ENCODE peak calls at places on chromosomes 6 and 20, in seven cellular contexts. One of them, this sample, is unnamed.

GRCh38 chr20:32565735-32566032 is 19.4 kb downstream of the NOL4L start:
- DNase-seq in AG04450: no peak
- DNase-seq in NB4: no peak
- DNase-seq in heart right ventricle: no peak
- DNase-seq in ovary: no peak
- DNase-seq in upper lobe of right lung: no peak
- DNase-seq in left ventricle myocardium inferior: no peak
- DNase-seq in this sample: no peak

GRCh38 chr6:126383203-126383602 is 43.3 kb downstream of the CENPW start:
- DNase-seq in upper lobe of right lung: no peak
- DNase-seq in NB4: no peak
- DNase-seq in heart right ventricle: no peak
- DNase-seq in AG04450: no peak
- DNase-seq in ovary: no peak
- DNase-seq in left ventricle myocardium inferior: no peak
- DNase-seq in this sample: no peak

GRCh38 chr20:57246008-57246407 is 20.4 kb downstream of the BMP7 start:
- DNase-seq in heart right ventricle: no peak
- DNase-seq in upper lobe of right lung: no peak
- DNase-seq in NB4: no peak
- DNase-seq in left ventricle myocardium inferior: no peak
- DNase-seq in AG04450: no peak
- DNase-seq in ovary: no peak
- DNase-seq in this sample: no peak

GRCh38 chr20:50399003-50399916 is 110.9 kb upstream of the PTPN1 start:
- DNase-seq in NB4: no peak
- DNase-seq in upper lobe of right lung: peak
- DNase-seq in ovary: peak
- DNase-seq in AG04450: no peak
- DNase-seq in heart right ventricle: peak
- DNase-seq in left ventricle myocardium inferior: peak
- DNase-seq in this sample: no peak

GRCh38 chr20:38601216-38602184 is at the start of gene ARHGAP40:
- DNase-seq in AG04450: no peak
- DNase-seq in NB4: peak
- DNase-seq in heart right ventricle: no peak
- DNase-seq in left ventricle myocardium inferior: no peak
- DNase-seq in upper lobe of right lung: no peak
- DNase-seq in ovary: no peak
- DNase-seq in this sample: no peak

GRCh38 chr20:16444056-16444777 is 129.0 kb downstream of the KIF16B start:
- DNase-seq in left ventricle myocardium inferior: no peak
- DNase-seq in upper lobe of right lung: no peak
- DNase-seq in heart right ventricle: no peak
- DNase-seq in NB4: no peak
- DNase-seq in AG04450: no peak
- DNase-seq in ovary: no peak
- DNase-seq in this sample: no peak

GRCh38 chr6:98547151-98547550 is 287.2 kb upstream of the POU3F2 start:
- DNase-seq in NB4: no peak
- DNase-seq in ovary: no peak
- DNase-seq in heart right ventricle: no peak
- DNase-seq in AG04450: no peak
- DNase-seq in left ventricle myocardium inferior: no peak
- DNase-seq in upper lobe of right lung: no peak
- DNase-seq in this sample: no peak

GRCh38 chr6:7108964-7109836 is 1.4 kb downstream of the RREB1 start:
- DNase-seq in left ventricle myocardium inferior: peak
- DNase-seq in upper lobe of right lung: peak
- DNase-seq in NB4: peak
- DNase-seq in heart right ventricle: peak
- DNase-seq in AG04450: peak
- DNase-seq in ovary: peak
- DNase-seq in this sample: no peak

GRCh38 chr6:115947964-115948541 is 112.6 kb downstream of the FRK start:
- DNase-seq in AG04450: no peak
- DNase-seq in heart right ventricle: no peak
- DNase-seq in NB4: no peak
- DNase-seq in ovary: no peak
- DNase-seq in upper lobe of right lung: no peak
- DNase-seq in left ventricle myocardium inferior: no peak
- DNase-seq in this sample: no peak

GRCh38 chr6:149190228-149190831 is 127.2 kb upstream of the TAB2 start:
- DNase-seq in heart right ventricle: no peak
- DNase-seq in AG04450: no peak
- DNase-seq in NB4: peak
- DNase-seq in upper lobe of right lung: no peak
- DNase-seq in ovary: no peak
- DNase-seq in left ventricle myocardium inferior: peak
- DNase-seq in this sample: no peak

GRCh38 chr6:13216236-13216933 is 112.0 kb downstream of the TBC1D7 start:
- DNase-seq in upper lobe of right lung: no peak
- DNase-seq in AG04450: no peak
- DNase-seq in ovary: no peak
- DNase-seq in NB4: no peak
- DNase-seq in heart right ventricle: no peak
- DNase-seq in left ventricle myocardium inferior: no peak
- DNase-seq in this sample: no peak

GRCh38 chr6:13220266-13220665 is 108.1 kb downstream of the TBC1D7 start:
- DNase-seq in ovary: no peak
- DNase-seq in NB4: no peak
- DNase-seq in upper lobe of right lung: no peak
- DNase-seq in left ventricle myocardium inferior: no peak
- DNase-seq in heart right ventricle: no peak
- DNase-seq in AG04450: no peak
- DNase-seq in this sample: no peak

GRCh38 chr6:13222048-13222447 is 106.3 kb downstream of the TBC1D7 start:
- DNase-seq in AG04450: no peak
- DNase-seq in ovary: no peak
- DNase-seq in upper lobe of right lung: no peak
- DNase-seq in heart right ventricle: no peak
- DNase-seq in NB4: no peak
- DNase-seq in left ventricle myocardium inferior: no peak
- DNase-seq in this sample: no peak

GRCh38 chr6:13215390-13215789 is 112.9 kb downstream of the TBC1D7 start:
- DNase-seq in NB4: no peak
- DNase-seq in AG04450: no peak
- DNase-seq in ovary: no peak
- DNase-seq in heart right ventricle: no peak
- DNase-seq in left ventricle myocardium inferior: no peak
- DNase-seq in upper lobe of right lung: no peak
- DNase-seq in this sample: no peak

DNA sequence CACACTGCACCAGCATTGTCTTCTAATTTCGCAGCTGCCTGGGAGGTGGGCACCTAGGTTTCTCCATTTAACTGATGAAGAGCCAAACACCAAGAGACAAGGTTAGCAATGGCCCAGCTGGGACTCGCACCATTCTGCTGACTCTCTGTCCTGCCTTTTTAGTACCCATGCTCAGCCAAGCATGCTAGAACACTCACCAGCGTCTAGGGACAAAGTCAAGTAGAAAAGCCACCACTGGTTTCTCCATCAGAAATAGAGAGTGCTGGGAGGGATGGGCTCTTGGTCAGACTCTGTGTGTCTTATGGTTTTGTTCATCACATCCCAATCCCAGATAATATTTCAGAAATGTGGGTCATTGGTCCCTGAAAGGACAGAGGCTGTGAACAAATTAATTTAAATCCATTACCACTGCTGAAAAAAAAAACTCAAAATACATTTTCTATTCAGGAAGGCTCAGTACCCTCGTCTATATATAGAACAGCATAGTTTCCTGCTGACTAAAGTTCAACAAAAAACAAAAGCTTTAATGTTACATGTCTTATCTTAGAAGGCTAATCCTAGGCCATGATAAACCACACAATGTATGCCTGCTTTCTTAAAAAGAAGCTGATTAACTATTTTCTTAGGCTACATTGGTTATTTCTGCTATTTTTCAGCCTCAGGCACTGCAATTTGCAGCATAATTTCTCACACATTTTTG is 111.0 kb downstream of the TBC1D7 start:
- DNase-seq in ovary: no peak
- DNase-seq in left ventricle myocardium inferior: no peak
- DNase-seq in heart right ventricle: no peak
- DNase-seq in upper lobe of right lung: no peak
- DNase-seq in AG04450: no peak
- DNase-seq in NB4: no peak
- DNase-seq in this sample: no peak
- TF ChIP-seq CTCF in ovary: no peak
- TF ChIP-seq CTCF in left ventricle myocardium inferior: no peak
- TF ChIP-seq CTCF in heart right ventricle: no peak
- TF ChIP-seq CTCF in upper lobe of right lung: no peak
- TF ChIP-seq CTCF in AG04450: no peak
- TF ChIP-seq CTCF in NB4: no peak
- TF ChIP-seq CTCF in this sample: no peak

DNA sequence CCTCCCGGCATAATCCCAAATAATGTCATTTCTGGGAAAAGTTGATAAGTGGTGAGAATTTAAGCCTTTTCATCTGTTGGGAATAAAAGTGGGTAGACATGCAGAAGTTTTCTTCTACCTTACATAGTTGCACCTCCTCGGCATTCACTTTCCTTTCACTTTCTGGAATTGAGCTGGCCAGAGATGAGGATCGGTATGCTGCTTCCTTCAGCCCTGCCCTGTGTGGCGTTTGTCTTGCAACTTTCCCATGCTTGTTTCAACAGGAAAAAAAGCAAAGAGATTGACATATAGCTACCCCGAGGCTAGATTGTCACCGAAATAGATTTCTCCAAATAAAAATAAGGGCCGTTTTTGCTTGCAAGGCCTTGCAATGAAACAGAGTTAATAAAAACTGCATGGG is 65.8 kb upstream of the JAG1 start:
- DNase-seq in ovary: no peak
- DNase-seq in heart right ventricle: peak
- DNase-seq in NB4: no peak
- DNase-seq in upper lobe of right lung: no peak
- DNase-seq in left ventricle myocardium inferior: no peak
- DNase-seq in AG04450: no peak
- DNase-seq in this sample: no peak
- H3K4me3 ChIP-seq in ovary: peak
- H3K4me3 ChIP-seq in heart right ventricle: peak
- H3K4me3 ChIP-seq in NB4: no peak
- H3K4me3 ChIP-seq in upper lobe of right lung: peak
- H3K4me3 ChIP-seq in left ventricle myocardium inferior: peak
- H3K4me3 ChIP-seq in AG04450: no peak
- H3K4me3 ChIP-seq in this sample: no peak

DNA sequence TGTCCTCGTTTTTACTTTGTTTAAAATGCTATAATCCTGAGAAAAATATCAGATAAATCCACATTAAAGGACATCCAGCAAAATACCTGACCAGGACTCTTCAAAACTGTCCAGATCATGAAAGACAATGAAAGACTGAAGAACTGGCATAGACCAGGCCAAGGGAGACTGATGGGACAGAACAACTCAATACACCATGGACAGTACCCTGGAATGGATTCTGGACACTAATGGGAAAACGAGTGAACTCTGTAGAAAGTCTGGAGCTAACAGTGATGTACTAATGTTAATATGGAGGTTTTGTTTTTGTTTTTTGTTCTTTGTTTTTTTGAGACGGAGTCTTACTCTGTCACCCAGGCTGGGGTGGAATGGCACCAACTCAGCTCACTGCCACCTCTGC is 461.4 kb downstream of the CD83 start:
- DNase-seq in ovary: no peak
- DNase-seq in NB4: no peak
- DNase-seq in AG04450: no peak
- DNase-seq in heart right ventricle: no peak
- DNase-seq in left ventricle myocardium inferior: no peak
- DNase-seq in upper lobe of right lung: no peak
- DNase-seq in this sample: no peak
- TF ChIP-seq CTCF in ovary: no peak
- TF ChIP-seq CTCF in NB4: no peak
- TF ChIP-seq CTCF in AG04450: no peak
- TF ChIP-seq CTCF in heart right ventricle: no peak
- TF ChIP-seq CTCF in left ventricle myocardium inferior: no peak
- TF ChIP-seq CTCF in upper lobe of right lung: no peak
- TF ChIP-seq CTCF in this sample: no peak

GRCh38 chr6:37127961-37128862 is 41.7 kb upstream of the PIM1 start:
- DNase-seq in left ventricle myocardium inferior: peak
- DNase-seq in heart right ventricle: no peak
- DNase-seq in AG04450: no peak
- DNase-seq in ovary: no peak
- DNase-seq in upper lobe of right lung: no peak
- DNase-seq in NB4: no peak
- DNase-seq in this sample: no peak

GRCh38 chr6:37123957-37124729 is 45.8 kb upstream of the PIM1 start:
- DNase-seq in left ventricle myocardium inferior: no peak
- DNase-seq in upper lobe of right lung: no peak
- DNase-seq in ovary: no peak
- DNase-seq in NB4: no peak
- DNase-seq in AG04450: no peak
- DNase-seq in heart right ventricle: no peak
- DNase-seq in this sample: no peak

GRCh38 chr6:37126554-37126906 is 43.4 kb upstream of the PIM1 start:
- DNase-seq in AG04450: no peak
- DNase-seq in upper lobe of right lung: no peak
- DNase-seq in heart right ventricle: no peak
- DNase-seq in left ventricle myocardium inferior: no peak
- DNase-seq in ovary: no peak
- DNase-seq in NB4: no peak
- DNase-seq in this sample: no peak

GRCh38 chr6:37126961-37127360 is 43.0 kb upstream of the PIM1 start:
- DNase-seq in NB4: no peak
- DNase-seq in upper lobe of right lung: no peak
- DNase-seq in ovary: no peak
- DNase-seq in left ventricle myocardium inferior: no peak
- DNase-seq in AG04450: no peak
- DNase-seq in heart right ventricle: no peak
- DNase-seq in this sample: no peak

DNA sequence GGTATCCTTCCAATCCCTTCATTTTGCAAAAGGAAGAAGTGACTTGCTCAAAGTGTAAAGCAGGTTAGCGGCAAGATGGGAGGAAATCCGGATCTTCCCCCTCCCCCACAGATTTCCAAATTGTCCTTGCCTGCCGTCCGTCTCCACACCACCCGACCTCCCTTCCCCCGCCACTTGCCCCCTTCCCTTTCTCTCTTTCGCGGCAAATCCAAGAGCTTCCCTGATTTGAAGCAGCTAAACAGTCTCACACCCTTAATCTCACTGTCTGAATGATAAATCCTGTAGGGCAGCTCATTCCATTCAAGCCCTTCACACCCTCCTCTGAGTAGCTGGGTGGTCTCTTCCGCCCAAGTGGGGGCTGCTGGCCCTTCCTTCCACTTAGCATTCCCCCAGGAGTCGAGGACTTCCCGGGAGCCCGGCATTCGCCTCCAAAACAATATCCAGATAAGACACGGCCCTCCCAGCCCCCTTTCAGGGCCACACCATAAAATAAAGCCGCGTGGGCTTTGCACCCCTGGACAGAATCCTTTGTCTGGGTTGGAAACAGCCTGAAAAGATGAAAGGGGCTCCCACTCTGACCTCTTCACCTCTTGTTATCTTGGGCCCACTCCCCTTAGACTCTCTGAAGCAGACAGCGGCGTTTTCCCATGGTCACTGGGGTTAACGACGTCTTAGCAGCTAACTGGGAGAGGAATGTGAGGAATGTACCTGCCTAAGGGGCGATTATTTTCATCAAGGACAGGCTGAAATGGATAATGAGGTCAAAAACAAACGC is 44.0 kb upstream of the PIM1 start:
- DNase-seq in AG04450: no peak
- DNase-seq in ovary: no peak
- DNase-seq in heart right ventricle: no peak
- DNase-seq in left ventricle myocardium inferior: no peak
- DNase-seq in upper lobe of right lung: no peak
- DNase-seq in NB4: no peak
- DNase-seq in this sample: no peak
- H3K4me3 ChIP-seq in AG04450: no peak
- H3K4me3 ChIP-seq in ovary: no peak
- H3K4me3 ChIP-seq in heart right ventricle: no peak
- H3K4me3 ChIP-seq in left ventricle myocardium inferior: no peak
- H3K4me3 ChIP-seq in upper lobe of right lung: no peak
- H3K4me3 ChIP-seq in NB4: no peak
- H3K4me3 ChIP-seq in this sample: no peak

GRCh38 chr6:160028487-160029275 is 59.8 kb downstream of the IGF2R start:
- DNase-seq in NB4: no peak
- DNase-seq in heart right ventricle: no peak
- DNase-seq in AG04450: no peak
- DNase-seq in ovary: no peak
- DNase-seq in left ventricle myocardium inferior: no peak
- DNase-seq in upper lobe of right lung: no peak
- DNase-seq in this sample: no peak
- TF ChIP-seq CTCF in NB4: no peak
- TF ChIP-seq CTCF in heart right ventricle: no peak
- TF ChIP-seq CTCF in AG04450: no peak
- TF ChIP-seq CTCF in ovary: no peak
- TF ChIP-seq CTCF in left ventricle myocardium inferior: peak
- TF ChIP-seq CTCF in upper lobe of right lung: no peak
- TF ChIP-seq CTCF in this sample: no peak